ENCODE peak calls at places on chromosome 18, in five cellular contexts. One of them, this sample, is unnamed.

GRCh38 chr18:74351354-74351753 is 35.7 kb downstream of the C18orf63 start:
- DNase-seq in NCI-H345: no peak
- DNase-seq in IMR-90: peak; percentile 82
- DNase-seq in non-pigmented ciliary epithelial cell: peak; percentile 26
- DNase-seq in nucleus accumbens: no peak
- DNase-seq in this sample: no peak

GRCh38 chr18:25349926-25350560 is 1.9 kb downstream of the ZNF521 start:
- DNase-seq in IMR-90: peak; percentile 13
- DNase-seq in non-pigmented ciliary epithelial cell: no peak
- DNase-seq in NCI-H345: no peak
- DNase-seq in nucleus accumbens: no peak
- DNase-seq in this sample: peak; percentile 8

GRCh38 chr18:79200546-79201268 is 131.5 kb downstream of the ATP9B start:
- DNase-seq in IMR-90: peak; percentile 25
- DNase-seq in NCI-H345: peak; percentile 14
- DNase-seq in non-pigmented ciliary epithelial cell: no peak
- DNase-seq in nucleus accumbens: peak; percentile 57
- DNase-seq in this sample: peak; percentile 77

GRCh38 chr18:33440384-33441043 is at the start of gene CCDC178:
- DNase-seq in NCI-H345: peak; percentile 64
- DNase-seq in IMR-90: peak; percentile 4
- DNase-seq in non-pigmented ciliary epithelial cell: no peak
- DNase-seq in nucleus accumbens: no peak
- DNase-seq in this sample: no peak

GRCh38 chr18:79590191-79591039 is 89.2 kb upstream of the CTDP1 start:
- DNase-seq in IMR-90: no peak
- DNase-seq in NCI-H345: no peak
- DNase-seq in nucleus accumbens: no peak
- DNase-seq in non-pigmented ciliary epithelial cell: no peak
- DNase-seq in this sample: no peak

GRCh38 chr18:10560457-10561045 is 34.7 kb downstream of the NAPG start:
- DNase-seq in non-pigmented ciliary epithelial cell: peak; percentile 31
- DNase-seq in NCI-H345: peak; percentile 65
- DNase-seq in IMR-90: peak; percentile 72
- DNase-seq in nucleus accumbens: no peak
- DNase-seq in this sample: peak; percentile 65

GRCh38 chr18:321839-322467 is 54.1 kb upstream of the THOC1 start:
- DNase-seq in nucleus accumbens: no peak
- DNase-seq in non-pigmented ciliary epithelial cell: no peak
- DNase-seq in IMR-90: peak; percentile 2
- DNase-seq in NCI-H345: no peak
- DNase-seq in this sample: no peak

GRCh38 chr18:40489301-40489700 is 1465.7 kb upstream of the PIK3C3 start:
- DNase-seq in nucleus accumbens: no peak
- DNase-seq in non-pigmented ciliary epithelial cell: no peak
- DNase-seq in NCI-H345: no peak
- DNase-seq in IMR-90: no peak
- DNase-seq in this sample: no peak

GRCh38 chr18:76227759-76228158 is 267.3 kb downstream of the ZNF516 start:
- DNase-seq in nucleus accumbens: no peak
- DNase-seq in IMR-90: no peak
- DNase-seq in non-pigmented ciliary epithelial cell: no peak
- DNase-seq in NCI-H345: no peak
- DNase-seq in this sample: no peak

GRCh38 chr18:8448091-8448490 is 161.1 kb upstream of the RAB12 start:
- DNase-seq in IMR-90: no peak
- DNase-seq in non-pigmented ciliary epithelial cell: no peak
- DNase-seq in nucleus accumbens: no peak
- DNase-seq in NCI-H345: no peak
- DNase-seq in this sample: no peak

GRCh38 chr18:57813245-57813644 is 10.1 kb upstream of the ATP8B1 start:
- DNase-seq in non-pigmented ciliary epithelial cell: peak; percentile 98
- DNase-seq in NCI-H345: no peak
- DNase-seq in IMR-90: peak; percentile 99
- DNase-seq in nucleus accumbens: no peak
- DNase-seq in this sample: no peak

GRCh38 chr18:35490894-35491688 is 6.7 kb downstream of the INO80C start:
- DNase-seq in IMR-90: no peak
- DNase-seq in NCI-H345: no peak
- DNase-seq in nucleus accumbens: no peak
- DNase-seq in non-pigmented ciliary epithelial cell: no peak
- DNase-seq in this sample: no peak

GRCh38 chr18:48002933-48003365 is 72.5 kb upstream of the SMAD2 start:
- DNase-seq in IMR-90: peak; percentile 7
- DNase-seq in nucleus accumbens: no peak
- DNase-seq in non-pigmented ciliary epithelial cell: no peak
- DNase-seq in NCI-H345: no peak
- DNase-seq in this sample: no peak

GRCh38 chr18:35041752-35042379 is 653 bp downstream of the MAPRE2 start:
- DNase-seq in IMR-90: no peak
- DNase-seq in NCI-H345: peak; percentile 48
- DNase-seq in non-pigmented ciliary epithelial cell: no peak
- DNase-seq in nucleus accumbens: no peak
- DNase-seq in this sample: peak; percentile 65

GRCh38 chr18:46510386-46510785 is 146.6 kb downstream of the LOXHD1 start:
- DNase-seq in IMR-90: no peak
- DNase-seq in nucleus accumbens: no peak
- DNase-seq in NCI-H345: no peak
- DNase-seq in non-pigmented ciliary epithelial cell: no peak
- DNase-seq in this sample: no peak

This sample was measured in putamen.